ENCODE peak calls at places on chromosome 2, in seven cellular contexts. T is H9, F is IMR-90, H is mesenchymal stem cell, Q is neuronal stem cell, C is trophoblast cell, V is H1. D is an unnamed sample.

GRCh38 chr2:209472386-209472832 is 48.6 kb downstream of the MAP2 start:
- DNase-seq in T (no peak), F (peak), H (peak), Q (no peak), C (no peak), V (no peak), D (no peak)

GRCh38 chr2:107428781-107429180 is 397.9 kb upstream of the RGPD4 start:
- DNase-seq in T (no peak), F (no peak), H (no peak), Q (no peak), C (no peak), V (no peak), D (no peak)

GRCh38 chr2:199861116-199861774 is 10.3 kb upstream of the FTCDNL1 start:
- DNase-seq in T (no peak), F (peak), H (peak), Q (no peak), C (no peak), V (no peak), D (peak)

GRCh38 chr2:226865273-226865672 is 29.4 kb downstream of the RHBDD1 start:
- DNase-seq in T (no peak), F (no peak), H (no peak), Q (no peak), C (no peak), V (no peak), D (no peak)

GRCh38 chr2:179171371-179171770 is 93.3 kb downstream of the SESTD1 start:
- DNase-seq in T (no peak), F (no peak), H (no peak), Q (no peak), C (no peak), V (no peak), D (no peak)

GRCh38 chr2:169946546-169946945 is 119.3 kb downstream of the UBR3 start:
- DNase-seq in T (no peak), F (no peak), H (no peak), Q (no peak), C (no peak), V (no peak), D (no peak)

GRCh38 chr2:165450141-165450540 is 19.4 kb upstream of the CSRNP3 start:
- DNase-seq in T (no peak), F (no peak), H (no peak), Q (no peak), C (no peak), V (no peak), D (no peak)

GRCh38 chr2:149877913-149878312 is 290.3 kb upstream of the MMADHC start:
- DNase-seq in T (no peak), F (peak), H (no peak), Q (no peak), C (no peak), V (no peak), D (no peak)

GRCh38 chr2:119397196-119397595 is 30.4 kb downstream of the DBI start:
- DNase-seq in T (no peak), F (no peak), H (no peak), Q (no peak), C (no peak), V (no peak), D (no peak)

GRCh38 chr2:159086332-159086731 is 117.9 kb downstream of the TANC1 start:
- DNase-seq in T (no peak), F (no peak), H (no peak), Q (no peak), C (no peak), V (no peak), D (no peak)

GRCh38 chr2:105358593-105358992 is 21.3 kb downstream of the C2orf49 start:
- DNase-seq in T (no peak), F (no peak), H (no peak), Q (no peak), C (no peak), V (no peak), D (no peak)

GRCh38 chr2:100350661-100351185 is 28.4 kb upstream of the LONRF2 start:
- DNase-seq in T (no peak), F (no peak), H (no peak), Q (no peak), C (peak), V (no peak), D (no peak)

GRCh38 chr2:210730672-210731071 is 174.3 kb downstream of the CPS1 start:
- DNase-seq in T (no peak), F (no peak), H (no peak), Q (no peak), C (no peak), V (no peak), D (no peak)
- H3K4ac ChIP-seq in T (no peak), F (no peak), H (no peak), Q (no peak), C (no peak), V (no peak), D (no peak)

GRCh38 chr2:237573721-237574415 is 7.5 kb downstream of the PRLH start:
- DNase-seq in T (no peak), F (no peak), H (no peak), Q (no peak), C (no peak), V (no peak), D (no peak)
- H3K4ac ChIP-seq in T (no peak), F (no peak), H (no peak), Q (no peak), C (no peak), V (no peak), D (no peak)

GRCh38 chr2:61946661-61947060 is 41.2 kb downstream of the COMMD1 start:
- DNase-seq in T (no peak), F (peak), H (no peak), Q (no peak), C (no peak), V (no peak), D (no peak)
- H3K4ac ChIP-seq in T (no peak), F (no peak), H (no peak), Q (no peak), C (no peak), V (no peak), D (no peak)

GRCh38 chr2:20371656-20372055 is 21.0 kb upstream of the PUM2 start:
- DNase-seq in T (no peak), F (no peak), H (no peak), Q (no peak), C (no peak), V (no peak), D (no peak)

GRCh38 chr2:20377738-20378137 is 27.1 kb upstream of the PUM2 start:
- DNase-seq in T (no peak), F (no peak), H (no peak), Q (no peak), C (no peak), V (no peak), D (no peak)

GRCh38 chr2:20378341-20378740 is 27.7 kb upstream of the PUM2 start:
- DNase-seq in T (no peak), F (no peak), H (no peak), Q (no peak), C (no peak), V (no peak), D (no peak)

GRCh38 chr2:20373241-20373640 is 22.6 kb upstream of the PUM2 start:
- DNase-seq in T (no peak), F (no peak), H (no peak), Q (no peak), C (no peak), V (no peak), D (no peak)

GRCh38 chr2:20374919-20375318 is 24.3 kb upstream of the PUM2 start:
- DNase-seq in T (no peak), F (no peak), H (no peak), Q (no peak), C (no peak), V (no peak), D (no peak)
- H3K4ac ChIP-seq in T (no peak), F (no peak), H (no peak), Q (no peak), C (no peak), V (no peak), D (no peak)

GRCh38 chr2:10490806-10491291 is 42.7 kb upstream of the ODC1 start:
- DNase-seq in T (no peak), F (no peak), H (no peak), Q (no peak), C (no peak), V (no peak), D (no peak)
- H3K4ac ChIP-seq in T (no peak), F (no peak), H (no peak), Q (no peak), C (no peak), V (no peak), D (no peak)

DNA sequence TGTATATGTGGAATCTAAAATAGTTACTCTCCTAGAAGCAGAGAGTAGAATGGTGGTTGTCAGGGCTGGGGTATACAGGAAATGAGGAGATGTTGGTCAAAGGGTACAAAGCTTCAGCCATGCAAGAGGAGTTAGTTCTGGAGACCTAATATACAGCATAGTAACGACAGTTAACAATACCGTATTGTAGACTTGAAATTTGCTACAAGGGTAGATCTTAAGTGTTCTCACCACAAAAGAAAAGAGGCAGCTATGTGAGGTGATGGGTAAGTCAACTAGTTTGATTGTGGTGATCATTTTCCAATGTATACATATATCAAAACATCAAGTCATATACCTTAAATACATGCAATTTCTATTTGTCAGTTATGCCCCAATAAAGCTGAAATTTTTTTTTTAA is 98.2 kb upstream of the CYP1B1 start:
- DNase-seq in T (no peak), F (no peak), H (no peak), Q (no peak), C (no peak), V (no peak), D (no peak)
- H3K4ac ChIP-seq in T (no peak), F (peak), H (no peak), Q (no peak), C (no peak), V (no peak), D (no peak)

DNA sequence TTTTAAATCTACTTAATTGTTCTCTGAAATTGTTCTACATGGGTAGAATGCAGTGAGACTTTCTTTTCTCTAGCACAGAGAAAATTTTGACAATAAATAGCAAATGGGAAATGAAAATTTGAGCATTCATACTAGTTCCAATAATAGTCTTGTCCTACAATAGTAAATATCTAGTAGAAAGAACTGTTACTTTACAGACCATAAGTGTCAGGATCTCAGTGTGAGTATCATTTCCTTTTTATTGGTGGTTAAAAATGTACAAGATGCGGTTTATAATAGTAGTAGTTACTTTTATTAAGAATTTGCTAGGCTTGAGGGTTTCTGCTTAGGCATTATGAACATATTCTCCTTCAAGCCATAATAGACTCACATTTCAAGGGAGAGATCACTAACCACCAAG is 43.2 kb downstream of the KCNE4 start:
- DNase-seq in T (no peak), F (no peak), H (no peak), Q (no peak), C (no peak), V (no peak), D (no peak)
- H3K4ac ChIP-seq in T (no peak), F (no peak), H (no peak), Q (no peak), C (no peak), V (no peak), D (no peak)

DNA sequence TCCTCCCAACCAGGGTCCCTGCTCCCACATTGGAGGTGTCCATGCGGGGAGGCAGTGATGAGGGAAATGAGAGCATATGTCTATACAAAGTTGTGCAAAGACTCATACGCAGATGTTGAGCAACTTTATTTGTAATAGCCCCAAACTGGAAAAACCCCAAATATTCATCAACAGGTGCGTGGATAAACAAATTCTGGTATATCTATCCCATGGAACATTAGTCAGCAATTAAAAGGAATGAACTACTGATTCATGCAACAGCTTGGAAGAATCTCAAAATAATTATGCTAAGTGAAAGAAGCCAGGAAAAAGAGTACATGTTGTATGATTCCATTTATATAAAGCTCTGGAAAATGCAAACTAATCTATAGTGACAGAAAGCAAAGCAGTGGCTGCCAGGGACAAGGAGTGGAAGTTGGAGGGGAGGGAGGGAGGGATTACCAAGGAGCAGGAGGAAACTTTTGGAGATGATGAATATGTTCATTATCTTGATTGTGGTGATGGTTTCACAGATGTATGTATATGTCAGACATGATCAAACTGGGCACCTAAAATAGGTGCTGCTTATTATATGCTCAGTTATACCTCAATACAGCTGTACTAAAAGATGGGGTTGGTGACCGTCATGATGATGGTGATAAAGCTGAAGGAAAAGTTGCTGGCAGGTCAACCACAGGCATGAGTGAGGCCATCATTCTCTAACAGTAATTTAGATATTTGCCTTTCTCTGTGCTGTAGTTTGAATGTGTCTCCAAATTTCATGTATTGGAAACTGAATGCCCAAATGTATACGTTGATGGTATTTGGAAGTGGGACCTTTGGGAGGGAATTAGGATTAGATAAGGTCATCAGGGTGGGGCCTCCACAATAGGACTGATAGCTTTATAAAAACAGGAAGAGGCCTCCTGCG is 270.9 kb downstream of the CYP26B1 start:
- DNase-seq in T (no peak), F (no peak), H (peak), Q (no peak), C (no peak), V (no peak), D (no peak)
- H3K4ac ChIP-seq in T (no peak), F (no peak), H (no peak), Q (no peak), C (no peak), V (no peak), D (no peak)

GRCh38 chr2:219460424-219460926 is 25.8 kb downstream of the SPEG start:
- DNase-seq in T (peak), F (peak), H (peak), Q (peak), C (no peak), V (no peak), D (peak)

GRCh38 chr2:219458996-219459395 is 24.4 kb downstream of the SPEG start:
- DNase-seq in T (no peak), F (no peak), H (no peak), Q (no peak), C (no peak), V (no peak), D (no peak)

GRCh38 chr2:219455635-219456034 is 21.0 kb downstream of the SPEG start:
- DNase-seq in T (no peak), F (no peak), H (no peak), Q (no peak), C (no peak), V (no peak), D (no peak)

GRCh38 chr2:219459460-219460311 is 25.0 kb downstream of the SPEG start:
- DNase-seq in T (peak), F (peak), H (peak), Q (peak), C (peak), V (no peak), D (peak)

GRCh38 chr2:219457784-219458369 is 23.2 kb downstream of the SPEG start:
- DNase-seq in T (no peak), F (no peak), H (no peak), Q (no peak), C (no peak), V (no peak), D (peak)
- H3K4ac ChIP-seq in T (no peak), F (no peak), H (no peak), Q (no peak), C (no peak), V (no peak), D (no peak)

GRCh38 chr2:99028558-99028957 is 92.5 kb upstream of the CRACDL start:
- DNase-seq in T (no peak), F (no peak), H (no peak), Q (no peak), C (no peak), V (no peak), D (no peak)
- H3K4ac ChIP-seq in T (no peak), F (no peak), H (no peak), Q (no peak), C (no peak), V (no peak), D (no peak)